ENCODE peak calls at places on chromosomes 6 and 20, in ten cellular contexts. R is Right ventricle myocardium inferior; A is stromal cell of bone marrow; I is MG63; H is heart right ventricle; G is activated T-cell treated with anti-CD3 and anti-CD28 coated beads for 1 hour; D is thoracic aorta; B is HCT116; Z is naive thymus-derived CD8-positive, alpha-beta T cell; W is CD8-positive, alpha-beta memory T cell. J is an unnamed sample.

GRCh38 chr6:3665608-3666007 is 85.9 kb downstream of the PXDC1 start:
- DNase-seq in R (no peak), A (no peak), I (no peak), H (no peak), G (no peak), D (no peak), B (no peak), Z (no peak), W (no peak), J (no peak)

GRCh38 chr6:40671338-40672050 is 84.3 kb upstream of the LRFN2 start:
- DNase-seq in R (no peak), A (no peak), I (no peak), H (no peak), G (no peak), D (no peak), B (no peak), Z (no peak), W (no peak), J (no peak)

GRCh38 chr20:34984756-34985261 is 29.1 kb downstream of the MYH7B start:
- DNase-seq in R (no peak), A (no peak), I (peak), H (no peak), G (no peak), D (no peak), B (no peak), Z (no peak), W (no peak), J (no peak)

GRCh38 chr20:36575066-36575743 is 1.8 kb downstream of the TGIF2 start:
- DNase-seq in R (peak), A (no peak), I (peak), H (peak), G (no peak), D (no peak), B (no peak), Z (no peak), W (peak), J (peak)

GRCh38 chr20:16528078-16528477 is 45.2 kb downstream of the KIF16B start:
- DNase-seq in R (no peak), A (peak), I (peak), H (no peak), G (no peak), D (no peak), B (peak), Z (no peak), W (no peak), J (no peak)

GRCh38 chr20:52210037-52210990 is 18.7 kb upstream of the ZFP64 start:
- DNase-seq in R (no peak), A (no peak), I (no peak), H (no peak), G (no peak), D (no peak), B (no peak), Z (no peak), W (no peak), J (no peak)

GRCh38 chr6:116410945-116411623 is 40.3 kb downstream of the DSE start:
- DNase-seq in R (no peak), A (no peak), I (no peak), H (no peak), G (no peak), D (peak), B (no peak), Z (no peak), W (no peak), J (no peak)

GRCh38 chr20:63443606-63444395 is 28.7 kb downstream of the KCNQ2 start:
- DNase-seq in R (no peak), A (no peak), I (no peak), H (no peak), G (no peak), D (no peak), B (no peak), Z (no peak), W (no peak), J (no peak)

GRCh38 chr6:56708810-56709597 is 66.3 kb upstream of the DST start:
- DNase-seq in R (no peak), A (peak), I (no peak), H (no peak), G (no peak), D (no peak), B (peak), Z (no peak), W (no peak), J (no peak)

GRCh38 chr6:134921276-134921979 is 28.5 kb downstream of the ALDH8A1 start:
- DNase-seq in R (no peak), A (no peak), I (no peak), H (no peak), G (no peak), D (no peak), B (no peak), Z (no peak), W (no peak), J (no peak)

GRCh38 chr6:150684161-150684560 is 84.5 kb downstream of the PLEKHG1 start:
- DNase-seq in R (no peak), A (no peak), I (no peak), H (no peak), G (no peak), D (no peak), B (no peak), Z (no peak), W (no peak), J (no peak)

GRCh38 chr6:166785131-166785530 is 158.1 kb upstream of the RPS6KA2 start:
- DNase-seq in R (no peak), A (no peak), I (no peak), H (no peak), G (no peak), D (no peak), B (no peak), Z (no peak), W (no peak), J (no peak)

GRCh38 chr6:159117541-159117940 is 51.7 kb upstream of the FNDC1 start:
- DNase-seq in R (no peak), A (no peak), I (no peak), H (no peak), G (no peak), D (no peak), B (no peak), Z (no peak), W (no peak), J (no peak)

GRCh38 chr6:89708316-89708715 is 69.8 kb upstream of the LYRM2 start:
- DNase-seq in R (no peak), A (no peak), I (no peak), H (no peak), G (no peak), D (no peak), B (no peak), Z (no peak), W (no peak), J (no peak)

GRCh38 chr20:49037962-49038387 is 8.1 kb upstream of the CSE1L start:
- DNase-seq in R (no peak), A (no peak), I (no peak), H (no peak), G (no peak), D (no peak), B (no peak), Z (no peak), W (no peak), J (no peak)

GRCh38 chr6:19301980-19302379 is 535.2 kb upstream of the ID4 start:
- DNase-seq in R (no peak), A (peak), I (peak), H (no peak), G (no peak), D (no peak), B (no peak), Z (no peak), W (no peak), J (no peak)

GRCh38 chr6:16345449-16346330 is 107.3 kb downstream of the GMPR start:
- DNase-seq in R (no peak), A (peak), I (peak), H (no peak), G (no peak), D (no peak), B (no peak), Z (no peak), W (no peak), J (no peak)